ENCODE peak calls at places on chromosomes 5 and 9, in ten cellular contexts. V is A549; Y is CD4-positive, alpha-beta T cell; S is PC-9; R is BJ; H is WTC11; B is IMR-90; F is epithelial cell of esophagus; O is nephron progenitor cell; W is H9. D is an unnamed sample.
A peak's percentile ranks its signal among the peaks of the same experiment; 100 is the strongest.

GRCh38 chr9:22244141-22245011 is 202.2 kb upstream of the DMRTA1 start:
- DNase-seq in B (peak; percentile 63), S (no peak), V (peak; percentile 71), F (peak; percentile 73), O (peak; percentile 45), Y (no peak), H (peak; percentile 55), W (peak; percentile 55), R (no peak), D (peak; percentile 39)

GRCh38 chr5:139651863-139652787 is 4.0 kb downstream of the CXXC5 start:
- DNase-seq in B (peak; percentile 94), R (peak; percentile 52), H (peak; percentile 92), Y (peak; percentile 52), W (peak; percentile 81), V (peak; percentile 64), F (peak; percentile 83), O (peak; percentile 84), S (peak; percentile 69), D (peak; percentile 92)

GRCh38 chr9:12783767-12784460 is 9.1 kb downstream of the LURAP1L start:
- DNase-seq in F (peak; percentile 85), W (no peak), B (no peak), H (no peak), Y (no peak), V (no peak), S (no peak), O (no peak), R (no peak), D (no peak)

GRCh38 chr5:71782771-71783770 is 64.0 kb downstream of the CARTPT start:
- DNase-seq in R (no peak), W (peak; percentile 83), O (peak; percentile 81), B (peak; percentile 75), S (no peak), F (peak; percentile 75), V (peak; percentile 75), H (peak; percentile 89), Y (no peak), D (peak; percentile 65)

GRCh38 chr9:6383551-6384225 is 29.3 kb upstream of the UHRF2 start:
- DNase-seq in V (no peak), Y (no peak), F (peak; percentile 57), R (no peak), W (no peak), H (no peak), O (no peak), B (peak; percentile 78), S (no peak), D (peak; percentile 65)

GRCh38 chr5:177490311-177490991 is 7.0 kb downstream of the PDLIM7 start:
- DNase-seq in F (no peak), R (no peak), V (no peak), H (no peak), Y (no peak), O (no peak), W (no peak), B (no peak), S (no peak), D (no peak)

GRCh38 chr9:118618091-118618490 is 751.1 kb downstream of the BRINP1 start:
- DNase-seq in Y (no peak), R (no peak), F (peak; percentile 10), S (no peak), O (no peak), W (no peak), B (no peak), V (peak; percentile 16), H (no peak), D (no peak)

GRCh38 chr9:101477736-101478135 is 42.2 kb upstream of the ALDOB start:
- DNase-seq in R (no peak), S (no peak), H (no peak), B (peak; percentile 51), V (no peak), F (peak; percentile 59), Y (no peak), W (no peak), O (no peak), D (peak; percentile 19)

GRCh38 chr5:137114529-137114928 is 384.6 kb downstream of the SPOCK1 start:
- DNase-seq in B (peak; percentile 25), V (peak; percentile 37), O (no peak), H (no peak), Y (no peak), W (no peak), F (peak; percentile 68), R (peak; percentile 28), S (peak; percentile 50), D (peak; percentile 55)

GRCh38 chr9:96342553-96343245 is 40.7 kb upstream of the HSD17B3 start:
- DNase-seq in Y (no peak), V (no peak), S (no peak), H (no peak), W (no peak), R (no peak), O (no peak), F (no peak), B (no peak), D (no peak)

GRCh38 chr9:135983745-135984710 is 22.9 kb upstream of the UBAC1 start:
- DNase-seq in W (no peak), R (no peak), H (no peak), V (no peak), Y (no peak), O (no peak), F (no peak), B (no peak), S (no peak), D (no peak)

GRCh38 chr9:4126184-4126865 is 173.5 kb downstream of the GLIS3 start:
- DNase-seq in H (no peak), V (peak; percentile 50), S (peak; percentile 76), B (peak; percentile 80), W (no peak), Y (no peak), O (no peak), R (peak; percentile 59), F (peak; percentile 76), D (peak; percentile 90)

GRCh38 chr5:55585266-55585610 is 50.5 kb upstream of the PLPP1 start:
- DNase-seq in V (no peak), O (no peak), S (no peak), R (no peak), H (no peak), B (no peak), F (no peak), W (no peak), Y (no peak), D (no peak)

GRCh38 chr5:138179277-138179857 is 455 bp downstream of the KIF20A start:
- DNase-seq in V (peak; percentile 6), W (peak; percentile 27), R (no peak), B (no peak), O (peak; percentile 16), Y (no peak), S (no peak), H (peak; percentile 15), F (peak; percentile 19), D (no peak)

GRCh38 chr9:68778635-68779034 is 73.6 kb downstream of the PIP5K1B start:
- DNase-seq in V (no peak), B (no peak), F (no peak), Y (no peak), R (no peak), S (no peak), W (no peak), O (no peak), H (no peak), D (no peak)

GRCh38 chr5:155128786-155129512 is 115.4 kb downstream of the KIF4B start:
- DNase-seq in R (no peak), O (no peak), Y (no peak), W (no peak), V (peak; percentile 60), H (no peak), S (no peak), B (no peak), F (peak; percentile 87), D (no peak)

DNA sequence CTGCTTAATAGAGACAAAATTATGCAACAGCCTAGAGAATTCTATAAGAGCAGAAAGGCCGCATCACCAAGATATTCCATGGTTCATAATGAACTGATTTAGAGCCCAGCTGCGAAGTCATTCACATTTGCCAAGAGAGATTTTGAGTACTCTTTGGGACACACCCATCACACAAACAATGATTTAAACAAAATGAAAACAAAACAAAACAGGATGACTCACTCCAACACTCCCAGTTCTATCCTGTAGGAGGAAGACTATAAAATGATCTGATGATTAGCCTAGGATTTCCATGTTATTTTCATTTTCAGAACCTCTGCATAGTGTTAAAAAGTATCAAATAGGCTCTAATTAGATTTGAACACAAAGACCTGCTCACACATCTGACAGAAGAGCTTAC is 145.8 kb upstream of the GNA14 start:
- DNase-seq in Y (no peak), F (peak; percentile 77), V (peak; percentile 39), H (no peak), S (peak; percentile 60), W (no peak), O (no peak), R (peak; percentile 19), B (peak; percentile 7), D (peak; percentile 42)
- TF ChIP-seq CTCF in Y (no peak), F (peak; percentile 28), V (no peak), H (no peak), S (no peak), W (no peak), O (no peak), R (peak; percentile 30), B (peak; percentile 22), D (peak; percentile 57)

GRCh38 chr9:130185494-130186005 is 13.3 kb downstream of the NCS1 start:
- DNase-seq in R (no peak), W (no peak), H (no peak), V (no peak), B (peak; percentile 53), F (no peak), O (no peak), S (no peak), Y (no peak), D (peak; percentile 27)
- TF ChIP-seq CTCF in R (no peak), W (no peak), H (no peak), V (no peak), B (no peak), F (no peak), O (no peak), S (no peak), Y (no peak), D (no peak)

DNA sequence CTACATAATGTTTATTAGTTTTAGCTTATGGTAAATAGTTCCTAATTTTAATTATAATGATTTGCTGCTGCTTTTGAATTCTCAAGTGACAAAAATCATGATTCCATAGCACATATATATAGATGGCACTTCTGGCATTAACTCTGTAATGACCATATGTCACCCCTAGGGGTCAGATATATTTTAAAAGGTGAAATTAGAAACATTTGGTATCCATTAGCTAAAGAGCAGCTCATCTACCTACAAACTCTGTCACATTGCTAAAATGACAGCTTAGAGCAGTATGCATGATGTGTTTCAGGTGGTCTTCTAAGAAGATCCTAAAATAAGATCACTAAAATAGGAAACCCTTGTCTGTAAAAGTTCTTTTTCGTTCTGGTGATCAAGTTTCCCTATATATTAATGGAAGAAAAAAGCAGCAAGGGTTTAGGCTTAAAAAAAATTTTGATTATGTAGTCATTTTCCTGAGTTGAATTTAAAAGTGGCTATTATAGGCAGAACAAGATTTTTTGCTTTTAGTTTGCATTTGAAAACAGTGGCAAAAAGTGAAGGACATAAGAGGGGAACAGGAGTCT is 157.7 kb upstream of the POU5F2 start:
- DNase-seq in W (no peak), O (no peak), F (peak; percentile 17), H (no peak), Y (no peak), B (no peak), V (peak; percentile 8), S (no peak), R (no peak), D (no peak)
- TF ChIP-seq CTCF in W (peak; percentile 71), O (peak; percentile 65), F (peak; percentile 43), H (peak; percentile 58), Y (peak; percentile 48), B (peak; percentile 36), V (peak; percentile 35), S (peak; percentile 67), R (peak; percentile 33), D (peak; percentile 80)

DNA sequence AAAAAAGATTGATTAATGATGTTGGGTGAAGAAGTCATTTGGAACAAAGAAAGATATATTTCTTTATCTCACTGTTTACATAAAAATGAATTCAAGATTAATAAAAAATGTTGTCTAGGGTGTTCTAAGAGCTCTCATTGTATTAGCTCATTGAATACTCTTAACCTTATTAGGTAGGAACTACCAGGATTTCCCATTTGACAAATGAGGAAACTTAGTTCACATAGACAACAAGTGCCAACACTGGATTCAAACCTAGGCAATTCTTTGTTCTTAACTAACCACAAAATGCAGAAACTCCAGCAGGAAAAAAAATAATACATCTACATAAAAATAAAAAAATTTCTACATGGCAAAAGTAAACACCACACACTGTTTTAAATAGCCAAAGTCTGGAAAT is 175.8 kb downstream of the RAPGEF6 start:
- DNase-seq in Y (no peak), R (no peak), V (no peak), W (no peak), O (no peak), F (no peak), H (no peak), B (no peak), S (no peak), D (no peak)
- TF ChIP-seq CTCF in Y (no peak), R (no peak), V (no peak), W (no peak), O (no peak), F (no peak), H (no peak), B (no peak), S (no peak), D (no peak)